ENCODE peak calls at places on chromosome X, in four cellular contexts. E, L, Y and K are unnamed samples.

GRCh38 chrX:153564047-153564606 is 34.8 kb downstream of the CCNQ start:
- DNase-seq in E (no peak), L (no peak), Y (no peak), K (no peak)

GRCh38 chrX:40082447-40083119 is 15.2 kb downstream of the BCOR start:
- DNase-seq in E (no peak), L (no peak), Y (no peak), K (no peak)

GRCh38 chrX:48998391-48998790 is 3.7 kb downstream of the GRIPAP1 start:
- DNase-seq in E (peak; percentile 10), L (no peak), Y (no peak), K (no peak)

GRCh38 chrX:102517331-102517730 is 792 bp upstream of the TMSB15A start:
- DNase-seq in E (no peak), L (no peak), Y (no peak), K (no peak)

GRCh38 chrX:20173305-20173704 is 31.7 kb upstream of the EIF1AX start:
- DNase-seq in E (no peak), L (no peak), Y (no peak), K (no peak)

GRCh38 chrX:46488712-46489111 is 56.5 kb downstream of the ZNF674 start:
- DNase-seq in E (no peak), L (no peak), Y (no peak), K (no peak)

GRCh38 chrX:16832301-16832700 is 37.9 kb downstream of the RBBP7 start:
- DNase-seq in E (no peak), L (no peak), Y (no peak), K (no peak)

GRCh38 chrX:49106930-49107329 is 16.6 kb downstream of the GPKOW start:
- DNase-seq in E (no peak), L (no peak), Y (no peak), K (no peak)

GRCh38 chrX:43836435-43837184 is 45.6 kb downstream of the MAOB start:
- DNase-seq in E (no peak), L (no peak), Y (no peak), K (no peak)

GRCh38 chrX:18574591-18574990 is 97.3 kb downstream of the RS1 start:
- DNase-seq in E (no peak), L (no peak), Y (no peak), K (no peak)

GRCh38 chrX:130111220-130111934 is 1.1 kb upstream of the ELF4 start:
- DNase-seq in E (peak; percentile 86), L (no peak), Y (no peak), K (no peak)

GRCh38 chrX:106862972-106863688 is 40.0 kb downstream of the RIPPLY1 start:
- DNase-seq in E (peak; percentile 63), L (no peak), Y (peak; percentile 19), K (no peak)

GRCh38 chrX:18410038-18410437 is 15.4 kb upstream of the CDKL5 start:
- DNase-seq in E (no peak), L (no peak), Y (no peak), K (no peak)

GRCh38 chrX:97229318-97229717 is 345.6 kb downstream of the RPA4 start:
- DNase-seq in E (no peak), L (no peak), Y (no peak), K (no peak)

GRCh38 chrX:115462406-115462805 is 98.6 kb upstream of the PLS3 start:
- DNase-seq in E (no peak), L (no peak), Y (no peak), K (no peak)

GRCh38 chrX:10902001-10902400 is 209.1 kb upstream of the HCCS start:
- DNase-seq in E (no peak), L (no peak), Y (no peak), K (no peak)

GRCh38 chrX:70479197-70479969 is 34.7 kb downstream of the DLG3 start:
- DNase-seq in E (no peak), L (no peak), Y (peak; percentile 48), K (peak; percentile 5)

GRCh38 chrX:17876135-17876534 is 15.0 kb upstream of the RAI2 start:
- DNase-seq in E (no peak), L (no peak), Y (no peak), K (no peak)

GRCh38 chrX:154715825-154716224 is 35.1 kb downstream of the GAB3 start:
- DNase-seq in E (no peak), L (no peak), Y (no peak), K (no peak)

GRCh38 chrX:2690856-2691542 is at the start of gene CD99:
- DNase-seq in E (peak; percentile 97), L (peak; percentile 96), Y (peak; percentile 96), K (peak; percentile 88)
- TF ChIP-seq POLR2A in E (no peak), L (peak; percentile 83), Y (peak; percentile 81), K (peak; percentile 83)

DNA sequence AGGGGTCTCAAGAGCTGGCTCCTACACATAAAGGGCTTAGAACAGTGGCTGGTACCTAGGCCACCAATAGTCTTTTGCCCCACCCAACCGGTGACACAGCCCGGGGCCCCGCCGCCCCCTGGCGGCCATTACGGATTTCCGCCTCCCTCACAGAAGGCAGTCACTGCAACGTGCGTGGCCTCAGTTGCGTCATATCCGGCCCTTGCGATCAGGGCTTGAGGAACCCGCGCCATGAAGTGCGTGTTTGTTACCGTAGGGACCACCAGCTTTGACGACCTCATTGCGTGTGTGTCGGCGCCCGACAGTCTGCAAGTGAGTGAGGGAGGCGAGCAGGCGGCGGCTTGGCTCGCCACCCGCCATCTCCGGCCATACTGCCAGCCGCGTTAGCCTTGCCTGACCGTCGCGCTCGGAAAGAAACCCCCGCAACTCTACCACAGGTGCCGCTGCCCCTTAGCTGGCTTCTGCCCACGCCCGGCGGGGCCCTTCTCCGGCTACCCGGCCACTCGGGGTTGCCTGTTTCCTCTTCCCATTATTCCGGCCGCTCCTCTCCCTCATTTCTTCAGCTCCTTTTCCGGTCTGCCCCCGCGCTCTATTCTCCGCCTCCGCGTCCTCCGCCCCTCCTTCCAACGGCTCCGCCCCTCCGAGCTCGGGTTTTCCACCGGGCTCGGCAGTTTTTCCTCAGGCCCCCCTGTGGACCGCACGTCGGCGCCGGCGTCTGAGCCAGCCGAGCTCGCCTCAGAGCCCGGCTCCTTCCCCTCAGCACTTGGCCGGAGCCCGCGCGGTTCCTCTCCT is at the start of gene ALG13:
- DNase-seq in E (peak; percentile 96), L (peak; percentile 93), Y (peak; percentile 88), K (peak; percentile 81)
- TF ChIP-seq POLR2AphosphoS5 in E (peak; percentile 87), L (peak; percentile 16), Y (peak; percentile 71), K (peak; percentile 64)

DNA sequence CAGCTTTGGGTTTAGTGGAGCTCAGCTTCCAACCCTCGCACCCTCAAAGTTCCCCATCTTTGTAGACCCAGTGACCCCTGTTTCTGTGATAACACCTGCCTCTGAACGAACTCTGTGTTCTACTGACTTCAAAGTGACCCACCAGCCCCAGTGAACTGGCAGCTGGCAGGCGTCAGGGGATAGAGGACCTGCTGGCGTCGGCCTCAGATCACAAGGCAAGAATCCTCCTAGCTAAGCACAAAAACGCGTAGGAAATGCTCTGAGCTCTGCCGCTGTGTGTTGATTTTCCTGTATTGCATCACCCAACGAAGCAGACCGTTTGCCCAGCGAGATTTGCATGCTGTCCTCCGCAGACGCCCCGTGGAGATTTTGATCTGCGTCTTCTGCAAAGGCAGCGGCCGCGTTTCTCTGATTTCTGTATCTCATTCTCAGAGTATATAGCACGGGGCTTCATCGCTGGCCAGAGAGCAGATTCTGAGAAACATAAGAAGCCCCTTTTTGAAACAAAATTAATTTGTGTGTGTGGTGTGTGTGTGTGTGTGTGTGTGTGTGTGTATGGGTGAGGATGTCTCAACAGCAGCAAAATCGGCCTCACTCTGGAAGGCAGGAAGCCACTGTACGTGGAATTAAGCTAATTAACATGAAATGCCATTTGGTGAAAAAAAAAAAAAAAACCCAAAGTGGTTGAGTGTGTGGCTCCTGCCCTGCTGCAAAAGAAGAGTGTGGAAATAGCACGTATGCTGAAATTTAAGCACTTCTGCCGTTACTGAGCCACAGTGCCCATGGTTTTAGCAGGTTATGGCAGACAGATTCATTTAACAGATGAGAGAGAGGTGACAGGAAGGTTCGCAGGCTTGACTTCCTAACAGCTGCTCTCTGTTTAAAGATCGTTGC is 29.2 kb upstream of the ASMTL start:
- DNase-seq in E (peak; percentile 90), L (peak; percentile 67), Y (peak; percentile 72), K (peak; percentile 29)
- TF ChIP-seq POLR2A in E (no peak), L (no peak), Y (peak; percentile 47), K (no peak)

GRCh38 chrX:15493118-15494082 is at the start of gene PIR:
- DNase-seq in E (peak; percentile 92), L (peak; percentile 85), Y (peak; percentile 91), K (peak; percentile 75)
- TF ChIP-seq POLR2AphosphoS5 in E (peak; percentile 83), L (no peak), Y (no peak), K (peak; percentile 32)

GRCh38 chrX:2801223-2801622 is 27.5 kb upstream of the GYG2 start:
- DNase-seq in E (no peak), L (peak; percentile 20), Y (no peak), K (no peak)
- TF ChIP-seq POLR2A in E (no peak), L (no peak), Y (no peak), K (no peak)

DNA sequence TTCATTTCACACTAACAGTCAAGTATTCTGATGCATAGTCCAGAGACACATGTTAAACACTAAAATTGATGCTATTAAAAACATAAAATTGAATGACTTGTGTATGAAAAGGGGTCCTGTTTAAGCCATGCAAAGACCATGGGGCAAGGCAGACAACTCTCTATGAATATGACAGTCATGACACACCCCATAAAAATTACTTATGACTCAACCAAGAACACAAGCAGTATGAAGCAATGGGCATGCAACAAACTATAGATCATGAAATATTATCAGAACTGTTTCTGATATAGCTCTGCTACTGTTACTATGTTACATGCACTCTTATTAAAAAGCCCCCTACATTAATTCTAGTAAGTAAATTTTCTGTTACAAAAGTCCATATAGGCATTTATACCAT is 57.5 kb upstream of the ZCCHC13 start:
- DNase-seq in E (no peak), L (no peak), Y (no peak), K (no peak)
- TF ChIP-seq POLR2AphosphoS5 in E (no peak), L (no peak), Y (no peak), K (no peak)

GRCh38 chrX:69146739-69147138 is 18.5 kb downstream of the PJA1 start:
- DNase-seq in E (no peak), L (no peak), Y (no peak), K (no peak)

GRCh38 chrX:69151898-69152297 is 13.4 kb downstream of the PJA1 start:
- DNase-seq in E (no peak), L (no peak), Y (no peak), K (no peak)

GRCh38 chrX:69150294-69150960 is 14.8 kb downstream of the PJA1 start:
- DNase-seq in E (peak; percentile 61), L (no peak), Y (no peak), K (no peak)

GRCh38 chrX:69152398-69152797 is 12.9 kb downstream of the PJA1 start:
- DNase-seq in E (peak; percentile 59), L (no peak), Y (peak; percentile 43), K (no peak)

DNA sequence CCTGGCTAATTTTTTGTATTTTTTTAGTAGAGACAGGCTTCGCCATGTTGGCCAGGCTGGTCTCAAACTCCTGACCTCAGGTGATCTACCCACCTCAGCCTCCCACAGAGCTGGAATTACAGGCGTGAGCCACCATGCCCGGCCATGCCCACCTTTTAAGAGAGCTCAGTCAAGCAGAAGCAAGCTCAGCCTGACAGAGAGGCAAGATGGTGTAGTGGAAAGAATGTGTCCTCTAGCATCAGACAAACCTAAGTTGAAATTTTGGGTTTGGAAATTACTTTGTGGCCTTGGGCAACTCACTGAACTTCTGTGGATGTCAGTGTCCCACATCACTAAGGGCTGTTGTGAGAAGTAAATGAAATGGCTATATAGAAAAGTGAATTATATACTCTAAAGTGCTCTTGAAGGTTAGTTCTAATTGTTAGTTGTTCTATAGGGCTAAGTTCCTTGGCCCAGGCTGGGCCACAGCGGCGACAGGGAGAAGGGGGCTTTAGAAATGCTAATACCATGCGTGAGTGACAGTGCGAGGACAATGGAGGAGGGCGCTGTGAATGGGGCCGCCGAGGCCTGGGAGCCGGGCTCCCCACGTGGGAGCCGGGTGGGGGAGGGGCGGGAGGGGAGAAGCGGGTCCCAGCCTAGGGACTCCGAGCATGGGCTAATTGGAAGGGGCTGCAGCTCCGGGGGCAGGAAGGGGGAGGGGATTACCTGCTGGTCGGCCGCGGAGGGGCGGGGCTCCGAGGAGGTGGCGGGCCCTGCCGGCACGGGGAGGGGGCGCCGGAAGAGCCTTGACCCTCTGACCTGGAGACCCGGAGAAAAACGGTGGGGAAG is 15.6 kb downstream of the PJA1 start:
- DNase-seq in E (peak; percentile 50), L (peak; percentile 38), Y (no peak), K (no peak)
- TF ChIP-seq POLR2A in E (no peak), L (no peak), Y (no peak), K (no peak)